ENCODE peak calls at places on chromosomes 11 and 22, in six cellular contexts. One of them, this sample, is unnamed.

GRCh38 chr22:23088199-23088604 is 17.9 kb downstream of the GNAZ start:
- DNase-seq in CD8-positive, alpha-beta T cell: no peak
- DNase-seq in cardiac muscle cell: no peak
- DNase-seq in heart right ventricle: no peak
- DNase-seq in tibial artery: no peak
- DNase-seq in colonic mucosa: no peak
- DNase-seq in this sample: no peak

GRCh38 chr11:65857500-65858353 is at the start of gene CFL1:
- DNase-seq in cardiac muscle cell: peak; percentile 99
- DNase-seq in tibial artery: peak; percentile 99
- DNase-seq in CD8-positive, alpha-beta T cell: peak; percentile 96
- DNase-seq in colonic mucosa: peak; percentile 98
- DNase-seq in heart right ventricle: peak; percentile 99
- DNase-seq in this sample: peak; percentile 99

GRCh38 chr22:46443850-46444389 is 93.5 kb downstream of the CELSR1 start:
- DNase-seq in colonic mucosa: peak; percentile 59
- DNase-seq in cardiac muscle cell: no peak
- DNase-seq in CD8-positive, alpha-beta T cell: no peak
- DNase-seq in tibial artery: no peak
- DNase-seq in heart right ventricle: no peak
- DNase-seq in this sample: no peak

GRCh38 chr11:120658071-120658423 is 146.5 kb downstream of the GRIK4 start:
- DNase-seq in heart right ventricle: no peak
- DNase-seq in cardiac muscle cell: no peak
- DNase-seq in tibial artery: no peak
- DNase-seq in colonic mucosa: no peak
- DNase-seq in CD8-positive, alpha-beta T cell: no peak
- DNase-seq in this sample: no peak

GRCh38 chr22:35446365-35446764 is 46.4 kb downstream of the MCM5 start:
- DNase-seq in colonic mucosa: no peak
- DNase-seq in tibial artery: no peak
- DNase-seq in CD8-positive, alpha-beta T cell: no peak
- DNase-seq in cardiac muscle cell: peak; percentile 86
- DNase-seq in heart right ventricle: no peak
- DNase-seq in this sample: no peak

GRCh38 chr22:40420341-40421081 is 50.1 kb downstream of the SGSM3 start:
- DNase-seq in colonic mucosa: no peak
- DNase-seq in heart right ventricle: no peak
- DNase-seq in CD8-positive, alpha-beta T cell: no peak
- DNase-seq in cardiac muscle cell: no peak
- DNase-seq in tibial artery: no peak
- DNase-seq in this sample: peak; percentile 12

GRCh38 chr11:44681698-44682097 is 45.1 kb upstream of the TSPAN18 start:
- DNase-seq in tibial artery: no peak
- DNase-seq in heart right ventricle: no peak
- DNase-seq in CD8-positive, alpha-beta T cell: no peak
- DNase-seq in colonic mucosa: no peak
- DNase-seq in cardiac muscle cell: peak; percentile 65
- DNase-seq in this sample: no peak

GRCh38 chr22:40128989-40129388 is 48.7 kb upstream of the TNRC6B start:
- DNase-seq in CD8-positive, alpha-beta T cell: no peak
- DNase-seq in tibial artery: no peak
- DNase-seq in colonic mucosa: no peak
- DNase-seq in cardiac muscle cell: no peak
- DNase-seq in heart right ventricle: no peak
- DNase-seq in this sample: no peak

GRCh38 chr22:38706101-38706884 is 549 bp downstream of the GTPBP1 start:
- DNase-seq in CD8-positive, alpha-beta T cell: no peak
- DNase-seq in colonic mucosa: peak; percentile 63
- DNase-seq in heart right ventricle: no peak
- DNase-seq in cardiac muscle cell: peak; percentile 40
- DNase-seq in tibial artery: peak; percentile 47
- DNase-seq in this sample: peak; percentile 39

DNA sequence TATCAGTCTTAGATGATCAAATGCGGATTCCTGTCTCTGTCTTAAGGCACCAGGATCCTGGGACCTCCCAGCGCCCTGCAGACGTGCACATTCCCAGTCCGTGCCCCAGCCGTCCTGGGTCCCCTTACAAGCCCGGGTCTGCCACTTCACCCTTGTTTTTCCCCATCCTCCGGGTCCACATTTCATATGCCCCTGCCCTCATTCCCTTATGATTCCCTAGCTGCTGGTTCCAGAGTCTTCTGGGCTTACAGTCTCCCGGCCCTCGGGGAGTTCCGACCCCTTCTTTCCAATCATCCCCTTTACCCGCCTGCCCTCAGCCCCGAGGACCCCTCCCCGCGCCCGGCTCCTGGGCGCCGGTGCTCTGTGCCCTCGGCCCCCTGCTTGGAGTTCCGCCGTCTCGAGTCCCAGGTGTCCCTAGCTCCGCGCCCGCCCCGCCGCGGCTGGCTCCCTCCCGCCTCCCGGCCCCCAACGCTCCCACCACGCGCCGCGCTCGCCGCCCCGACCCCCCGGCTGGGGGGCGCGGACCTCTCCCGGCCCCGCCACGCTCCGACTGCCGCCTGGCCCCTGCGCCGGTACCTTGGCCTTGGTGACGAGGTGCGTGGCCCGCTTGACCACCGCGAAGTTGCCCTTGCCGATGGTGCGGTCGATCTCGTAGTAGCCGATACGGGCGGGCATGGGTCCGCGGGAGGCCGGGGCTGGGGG is 510 bp downstream of the SIK3 start:
- DNase-seq in tibial artery: peak; percentile 38
- DNase-seq in colonic mucosa: peak; percentile 45
- DNase-seq in heart right ventricle: peak; percentile 59
- DNase-seq in CD8-positive, alpha-beta T cell: peak; percentile 9
- DNase-seq in cardiac muscle cell: no peak
- DNase-seq in this sample: peak; percentile 42
- H3K4me1 ChIP-seq in tibial artery: peaks cover 43% of the 10 kb centered on the region
- H3K4me1 ChIP-seq in colonic mucosa: peaks cover 17% of the 10 kb centered on the region
- H3K4me1 ChIP-seq in heart right ventricle: peaks cover 50% of the 10 kb centered on the region
- H3K4me1 ChIP-seq in CD8-positive, alpha-beta T cell: peaks cover 52% of the 10 kb centered on the region
- H3K4me1 ChIP-seq in cardiac muscle cell: peaks cover 27% of the 10 kb centered on the region
- H3K4me1 ChIP-seq in this sample: peaks cover 68% of the 10 kb centered on the region

DNA sequence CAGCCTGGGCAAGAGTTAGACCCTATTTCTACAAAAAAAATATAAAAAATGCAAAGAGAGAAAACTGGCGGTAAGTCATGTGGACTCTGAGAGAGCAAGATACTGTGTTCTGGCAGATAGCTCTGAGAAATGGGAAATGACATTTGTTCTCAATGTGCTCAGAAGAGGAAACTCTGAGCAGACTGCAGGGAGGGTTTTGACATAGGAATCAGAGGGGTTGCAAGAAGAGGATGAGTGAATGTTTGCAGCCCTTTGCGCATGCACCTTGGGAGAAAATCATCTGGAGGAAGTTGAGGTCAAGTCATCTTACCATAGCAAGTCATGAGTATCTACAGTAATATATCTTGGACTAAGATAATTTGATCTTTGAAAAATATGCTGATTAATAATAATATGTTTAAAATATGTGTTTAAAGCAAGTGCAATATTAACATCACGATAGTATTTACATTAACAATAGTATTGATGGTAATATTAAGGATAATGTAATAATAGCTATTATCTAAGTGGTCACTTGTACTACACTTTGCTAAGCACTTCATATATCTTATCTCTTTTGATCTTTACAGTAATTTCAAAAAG is 2.6 kb downstream of the ACER3 start:
- DNase-seq in tibial artery: peak; percentile 28
- DNase-seq in cardiac muscle cell: no peak
- DNase-seq in heart right ventricle: no peak
- DNase-seq in CD8-positive, alpha-beta T cell: no peak
- DNase-seq in colonic mucosa: no peak
- DNase-seq in this sample: no peak
- H3K4me3 ChIP-seq in tibial artery: no peak overlapping the region
- H3K4me3 ChIP-seq in cardiac muscle cell: no peak overlapping the region
- H3K4me3 ChIP-seq in heart right ventricle: no peak overlapping the region
- H3K4me3 ChIP-seq in CD8-positive, alpha-beta T cell: no peak overlapping the region
- H3K4me3 ChIP-seq in colonic mucosa: no peak overlapping the region
- H3K4me3 ChIP-seq in this sample: no peak overlapping the region

DNA sequence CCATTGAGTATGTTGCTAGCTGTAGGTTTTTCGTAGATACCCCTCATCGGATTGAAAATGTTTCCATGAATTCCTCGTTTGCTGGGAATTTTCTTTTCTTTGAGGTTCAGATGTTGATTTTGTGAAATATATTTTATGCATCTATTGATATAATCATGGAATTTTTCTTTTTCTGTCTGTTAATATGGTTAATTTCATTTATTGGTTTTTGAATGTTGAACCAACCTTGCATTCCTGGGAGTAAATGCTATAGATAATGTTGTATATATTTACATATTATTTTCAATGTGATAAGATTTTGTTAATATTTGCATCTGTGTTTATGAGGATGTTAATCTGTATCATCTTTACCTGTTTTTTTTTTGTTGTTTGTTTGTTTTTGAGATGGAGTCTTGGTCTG is 10.6 kb upstream of the NDUFA6 start:
- DNase-seq in tibial artery: no peak
- DNase-seq in CD8-positive, alpha-beta T cell: no peak
- DNase-seq in colonic mucosa: no peak
- DNase-seq in heart right ventricle: no peak
- DNase-seq in cardiac muscle cell: no peak
- DNase-seq in this sample: no peak
- H3K9me3 ChIP-seq in tibial artery: peaks cover 2% of the 10 kb centered on the region
- H3K9me3 ChIP-seq in CD8-positive, alpha-beta T cell: peaks cover 11% of the 10 kb centered on the region
- H3K9me3 ChIP-seq in colonic mucosa: peaks cover 7% of the 10 kb centered on the region
- H3K9me3 ChIP-seq in heart right ventricle: peaks cover 25% of the 10 kb centered on the region
- H3K9me3 ChIP-seq in cardiac muscle cell: no peaks in the 10 kb centered on the region
- H3K9me3 ChIP-seq in this sample: peaks cover 78% of the 10 kb centered on the region

DNA sequence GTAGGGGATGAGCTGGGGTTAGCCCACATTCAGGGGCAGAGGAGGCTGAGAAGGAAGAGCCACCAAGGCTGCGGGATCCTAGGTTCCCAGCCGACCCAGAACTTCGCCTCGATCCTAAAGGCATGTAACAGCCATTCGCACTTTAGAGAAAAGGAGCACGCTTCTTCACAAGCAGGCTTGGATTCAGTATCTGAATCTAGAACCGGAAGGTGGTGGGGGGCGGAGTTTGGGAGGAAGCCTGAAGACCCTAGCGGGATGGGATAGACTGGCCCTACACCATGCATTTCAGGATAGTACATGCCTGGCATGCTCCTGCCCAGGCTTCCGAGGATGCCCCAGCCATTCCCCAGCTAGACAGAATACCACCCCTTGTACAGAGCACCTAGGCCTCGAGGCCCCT is 4.4 kb downstream of the SCARF2 start:
- DNase-seq in cardiac muscle cell: no peak
- DNase-seq in CD8-positive, alpha-beta T cell: no peak
- DNase-seq in colonic mucosa: no peak
- DNase-seq in heart right ventricle: no peak
- DNase-seq in tibial artery: no peak
- DNase-seq in this sample: no peak
- H3K4me1 ChIP-seq in cardiac muscle cell: peaks cover 10% of the 10 kb centered on the region
- H3K4me1 ChIP-seq in CD8-positive, alpha-beta T cell: peaks cover 52% of the 10 kb centered on the region
- H3K4me1 ChIP-seq in colonic mucosa: peaks cover 25% of the 10 kb centered on the region
- H3K4me1 ChIP-seq in heart right ventricle: peaks cover 52% of the 10 kb centered on the region
- H3K4me1 ChIP-seq in tibial artery: peaks cover 51% of the 10 kb centered on the region
- H3K4me1 ChIP-seq in this sample: peaks cover 60% of the 10 kb centered on the region

GRCh38 chr11:19789840-19790710 is 77.4 kb downstream of the NAV2 start:
- DNase-seq in heart right ventricle: no peak
- DNase-seq in cardiac muscle cell: peak; percentile 87
- DNase-seq in CD8-positive, alpha-beta T cell: no peak
- DNase-seq in tibial artery: no peak
- DNase-seq in colonic mucosa: peak; percentile 84
- DNase-seq in this sample: no peak

GRCh38 chr11:19793356-19793755 is 80.7 kb downstream of the NAV2 start:
- DNase-seq in tibial artery: no peak
- DNase-seq in colonic mucosa: peak; percentile 74
- DNase-seq in heart right ventricle: no peak
- DNase-seq in CD8-positive, alpha-beta T cell: no peak
- DNase-seq in cardiac muscle cell: no peak
- DNase-seq in this sample: no peak

GRCh38 chr11:19792510-19792909 is 79.9 kb downstream of the NAV2 start:
- DNase-seq in CD8-positive, alpha-beta T cell: no peak
- DNase-seq in tibial artery: no peak
- DNase-seq in heart right ventricle: no peak
- DNase-seq in cardiac muscle cell: peak; percentile 37
- DNase-seq in colonic mucosa: no peak
- DNase-seq in this sample: no peak

GRCh38 chr11:19789245-19789644 is 76.6 kb downstream of the NAV2 start:
- DNase-seq in CD8-positive, alpha-beta T cell: no peak
- DNase-seq in heart right ventricle: no peak
- DNase-seq in tibial artery: no peak
- DNase-seq in colonic mucosa: no peak
- DNase-seq in cardiac muscle cell: no peak
- DNase-seq in this sample: no peak

DNA sequence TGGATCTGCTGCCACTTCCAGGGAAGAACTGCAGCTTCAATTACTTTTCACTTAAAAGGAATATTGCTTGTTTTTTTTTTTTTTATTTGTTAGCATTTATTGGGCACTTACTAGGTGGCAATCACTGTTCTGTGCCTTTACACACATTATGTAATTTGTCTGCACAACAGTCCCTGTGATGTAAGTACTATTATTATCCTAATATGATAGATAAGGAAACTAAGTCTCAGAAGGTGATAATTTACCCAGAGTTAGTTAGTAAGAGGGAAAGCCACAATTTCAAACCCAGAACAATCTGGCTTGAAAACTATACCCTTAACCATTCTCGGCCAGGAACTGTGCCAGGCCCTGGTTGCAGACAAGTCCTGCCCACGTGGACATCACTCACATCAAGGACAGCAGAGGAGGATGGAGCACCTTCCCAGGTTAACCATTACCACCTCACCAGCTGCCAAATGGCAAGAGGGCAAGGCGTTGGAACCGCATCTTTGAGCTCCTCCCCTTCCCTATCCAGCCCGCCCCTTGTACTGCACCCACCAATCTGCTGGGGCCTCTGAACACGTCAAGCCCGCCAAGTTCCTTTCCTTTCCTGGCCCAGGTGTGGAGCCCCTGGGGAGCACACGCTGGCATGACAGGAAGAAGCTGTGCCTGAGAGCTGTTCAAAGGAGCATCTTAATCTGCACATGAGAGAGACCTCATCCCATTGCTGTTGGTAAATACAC is 78.4 kb downstream of the NAV2 start:
- DNase-seq in heart right ventricle: no peak
- DNase-seq in tibial artery: no peak
- DNase-seq in cardiac muscle cell: no peak
- DNase-seq in CD8-positive, alpha-beta T cell: no peak
- DNase-seq in colonic mucosa: peak; percentile 94
- DNase-seq in this sample: no peak
- H3K4me3 ChIP-seq in heart right ventricle: no peak overlapping the region
- H3K4me3 ChIP-seq in tibial artery: no peak overlapping the region
- H3K4me3 ChIP-seq in cardiac muscle cell: no peak overlapping the region
- H3K4me3 ChIP-seq in CD8-positive, alpha-beta T cell: no peak overlapping the region
- H3K4me3 ChIP-seq in colonic mucosa: no peak overlapping the region
- H3K4me3 ChIP-seq in this sample: no peak overlapping the region